ENCODE peak calls at places on chromosomes 12 and 14, in six cellular contexts. D is body of pancreas, Y is A549, P is stomach, Q is Peyer's patch, L is breast epithelium. G is an unnamed sample. For H3K9me3, the result is how much of the 10 kb centered on the place peaks cover.

GRCh38 chr12:58544281-58544680 is 376.0 kb downstream of the LRIG3 start:
- DNase-seq in D (no peak), Y (no peak), P (no peak), Q (no peak), L (no peak), G (no peak)

GRCh38 chr12:104682790-104683279 is 226.1 kb downstream of the CHST11 start:
- DNase-seq in D (no peak), Y (no peak), P (no peak), Q (no peak), L (no peak), G (no peak)

GRCh38 chr12:124392271-124392990 is 97.5 kb downstream of the RFLNA start:
- DNase-seq in D (peak), Y (peak), P (no peak), Q (no peak), L (no peak), G (peak)

GRCh38 chr12:2169964-2170363 is 117.2 kb downstream of the CACNA1C start:
- DNase-seq in D (no peak), Y (no peak), P (no peak), Q (no peak), L (no peak), G (no peak)

GRCh38 chr12:117333331-117334000 is 28.0 kb downstream of the NOS1 start:
- DNase-seq in D (peak), Y (no peak), P (no peak), Q (no peak), L (no peak), G (no peak)

GRCh38 chr14:60350366-60350720 is 101.3 kb downstream of the PPM1A start:
- DNase-seq in D (no peak), Y (no peak), P (no peak), Q (no peak), L (no peak), G (no peak)

GRCh38 chr14:22555573-22556011 is 33.4 kb downstream of the DAD1 start:
- DNase-seq in D (no peak), Y (no peak), P (no peak), Q (no peak), L (peak), G (no peak)

GRCh38 chr14:24098927-24099813 is 5.1 kb downstream of the PCK2 start:
- DNase-seq in D (peak), Y (no peak), P (peak), Q (peak), L (no peak), G (no peak)

GRCh38 chr12:6647083-6647604 is at the start of gene ACRBP:
- DNase-seq in D (peak), Y (no peak), P (peak), Q (peak), L (peak), G (peak)

GRCh38 chr14:81991998-81992397 is 458.3 kb upstream of the SEL1L start:
- DNase-seq in D (peak), Y (no peak), P (no peak), Q (no peak), L (no peak), G (no peak)

GRCh38 chr12:26044007-26044394 is 80.8 kb downstream of the BHLHE41 start:
- DNase-seq in D (no peak), Y (no peak), P (no peak), Q (no peak), L (no peak), G (no peak)

GRCh38 chr12:31323466-31324115 is 2.4 kb downstream of the SINHCAF start:
- DNase-seq in D (no peak), Y (peak), P (peak), Q (no peak), L (no peak), G (peak)

GRCh38 chr12:46663297-46663696 is 162.5 kb downstream of the SLC38A4 start:
- DNase-seq in D (no peak), Y (no peak), P (no peak), Q (no peak), L (no peak), G (no peak)

GRCh38 chr12:21546721-21547120 is 20.6 kb downstream of the SPX start:
- DNase-seq in D (no peak), Y (no peak), P (no peak), Q (no peak), L (no peak), G (no peak)

GRCh38 chr14:105863296-105864108 is 337.1 kb downstream of the TMEM121 start:
- DNase-seq in D (no peak), Y (no peak), P (peak), Q (peak), L (no peak), G (peak)
- H3K9me3 ChIP-seq in D (under half), Y (under half), P (under half), Q (under half), L (under half), G (under half)

GRCh38 chr12:55931780-55932545 is 1.0 kb downstream of the DGKA start:
- DNase-seq in D (peak), Y (peak), P (peak), Q (peak), L (peak), G (peak)
- TF ChIP-seq POLR2A in D (no peak), Y (no peak), P (no peak), Q (peak), L (no peak), G (peak)

DNA sequence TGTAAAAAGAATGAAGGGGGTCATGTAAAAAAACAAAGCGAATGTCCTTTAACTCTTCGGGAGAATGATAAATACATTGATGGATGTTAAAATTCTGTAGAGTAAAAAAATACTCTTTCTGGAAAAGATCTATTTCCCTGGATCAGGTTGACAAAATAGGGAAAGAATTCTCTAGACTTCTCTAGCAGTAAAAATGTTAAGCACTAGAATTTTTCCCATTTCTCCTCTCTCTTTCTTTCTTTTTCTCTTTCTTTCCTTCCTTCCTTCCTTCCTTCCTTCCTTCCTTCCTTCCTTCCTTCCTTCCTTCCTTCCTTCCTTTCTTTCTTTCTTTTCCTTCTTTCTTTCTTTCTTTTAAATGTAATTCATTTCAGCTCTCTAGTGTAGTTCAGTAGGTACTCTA is 552.5 kb downstream of the LRFN5 start:
- DNase-seq in D (no peak), Y (no peak), P (no peak), Q (no peak), L (no peak), G (no peak)
- H3K9me3 ChIP-seq in D (under half), Y (under half), P (under half), Q (under half), L (under half), G (under half)

GRCh38 chr12:108121353-108121752 is 7.7 kb upstream of the WSCD2 start:
- DNase-seq in D (no peak), Y (no peak), P (no peak), Q (no peak), L (no peak), G (no peak)
- TF ChIP-seq POLR2A in D (no peak), Y (no peak), P (no peak), Q (no peak), L (no peak), G (no peak)

DNA sequence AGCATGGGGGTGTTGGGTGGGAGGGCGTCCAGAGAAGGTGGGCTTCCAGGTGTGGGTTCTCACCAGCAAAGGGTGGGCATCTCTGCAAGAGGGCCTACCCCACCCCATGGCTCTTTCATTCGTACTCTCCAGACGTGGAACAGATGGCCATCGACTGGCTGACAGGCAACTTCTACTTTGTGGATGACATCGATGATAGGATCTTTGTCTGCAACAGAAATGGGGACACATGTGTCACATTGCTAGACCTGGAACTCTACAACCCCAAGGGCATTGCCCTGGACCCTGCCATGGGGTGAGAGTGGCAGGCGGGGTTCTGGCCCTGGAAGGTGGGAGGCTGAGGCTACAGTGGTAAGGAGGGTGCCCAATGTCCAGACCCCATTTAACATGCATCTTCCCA is 6.7 kb upstream of the LRP1-AS start:
- DNase-seq in D (no peak), Y (no peak), P (no peak), Q (no peak), L (no peak), G (no peak)
- H3K9me3 ChIP-seq in D (under half), Y (under half), P (under half), Q (under half), L (under half), G (under half)

DNA sequence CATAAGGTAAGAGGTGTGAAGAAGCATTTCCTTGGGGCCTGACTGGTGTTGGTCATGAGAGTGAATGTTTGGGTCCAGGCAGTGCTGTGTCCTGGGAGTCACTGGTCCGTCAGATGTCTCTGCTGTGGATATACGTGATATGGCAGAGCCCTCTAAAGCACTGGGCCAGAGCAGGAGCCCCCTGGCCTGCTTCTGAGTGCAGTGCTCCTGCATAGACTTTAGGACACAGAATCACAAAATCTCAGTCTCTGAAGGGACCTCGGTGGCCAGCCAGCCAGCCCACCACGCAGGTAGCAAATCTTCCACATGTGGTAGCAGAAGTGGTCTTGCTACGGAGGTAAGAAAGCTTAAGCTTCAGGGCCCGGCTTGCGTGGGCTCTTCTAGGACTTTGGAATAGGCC is 18.5 kb upstream of the AQP2 start:
- DNase-seq in D (no peak), Y (no peak), P (no peak), Q (no peak), L (no peak), G (no peak)
- TF ChIP-seq POLR2A in D (no peak), Y (no peak), P (no peak), Q (no peak), L (no peak), G (no peak)

GRCh38 chr12:133181238-133181959 is at the start of gene ZNF268:
- DNase-seq in D (peak), Y (peak), P (peak), Q (peak), L (peak), G (peak)
- H3K9me3 ChIP-seq in D (under half), Y (half or more), P (under half), Q (under half), L (under half), G (under half)

GRCh38 chr12:53221203-53222076 is 10.6 kb downstream of the RARG start:
- DNase-seq in D (peak), Y (peak), P (peak), Q (peak), L (peak), G (peak)
- TF ChIP-seq POLR2A in D (peak), Y (peak), P (no peak), Q (peak), L (peak), G (peak)

DNA sequence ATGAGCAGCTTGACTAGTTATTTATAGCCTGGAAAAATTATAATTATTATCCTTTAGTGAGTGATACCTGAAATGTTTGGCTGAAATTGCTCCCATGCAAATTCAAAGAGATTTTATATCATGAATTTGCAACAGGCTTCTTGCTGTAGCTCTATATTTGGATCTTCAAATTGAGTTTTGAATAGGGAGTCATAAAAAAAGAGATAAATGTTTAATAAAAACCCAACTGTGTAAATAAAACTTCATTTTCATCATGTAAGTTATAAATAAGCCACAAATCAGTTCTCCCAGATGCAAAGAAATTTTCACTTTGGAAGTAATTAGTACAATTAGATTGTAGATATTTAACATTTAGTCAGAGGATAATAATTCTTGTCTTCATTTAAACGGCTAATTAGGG is at the start of gene TAS2R8:
- DNase-seq in D (no peak), Y (no peak), P (no peak), Q (no peak), L (no peak), G (no peak)
- H3K9me3 ChIP-seq in D (under half), Y (under half), P (under half), Q (under half), L (under half), G (under half)

G was measured in uterus.